ENCODE peak calls at places on chromosome 22, in four cellular contexts. M is CD4-positive, CD25-positive, alpha-beta regulatory T cell; J is foreskin fibroblast; Q is spleen. C is an unnamed sample.

GRCh38 chr22:17074648-17075002 is 10.2 kb upstream of the IL17RA start:
- DNase-seq in Q (no peak), J (peak), M (no peak), C (no peak)

GRCh38 chr22:19986410-19987341 is 29.9 kb downstream of the ARVCF start:
- DNase-seq in Q (peak), J (peak), M (peak), C (peak)

GRCh38 chr22:20624161-20624616 is 116.8 kb downstream of the MED15 start:
- DNase-seq in Q (no peak), J (peak), M (no peak), C (peak)

GRCh38 chr22:37187891-37188761 is at the start of gene C1QTNF6:
- DNase-seq in M (no peak), J (peak), Q (peak), C (peak)

GRCh38 chr22:22871536-22872278 is 15.9 kb upstream of the IGLL5 start:
- DNase-seq in Q (no peak), J (no peak), M (no peak), C (no peak)

GRCh38 chr22:37710675-37711074 is 13.8 kb downstream of the TRIOBP start:
- DNase-seq in J (no peak), Q (no peak), M (no peak), C (no peak)

GRCh38 chr22:40418366-40419201 is 48.2 kb downstream of the SGSM3 start:
- DNase-seq in M (no peak), J (no peak), Q (peak), C (no peak)

GRCh38 chr22:36775589-36775965 is 342 bp downstream of the IFT27 start:
- DNase-seq in J (no peak), Q (peak), M (peak), C (peak)

GRCh38 chr22:20741634-20742581 is 32.0 kb upstream of the SERPIND1 start:
- DNase-seq in M (no peak), J (peak), Q (no peak), C (no peak)

GRCh38 chr22:49855491-49855911 is 1.9 kb downstream of the ZBED4 start:
- DNase-seq in M (no peak), Q (peak), J (no peak), C (no peak)

GRCh38 chr22:48889887-48890692 is 937.6 kb downstream of the BRD1 start:
- DNase-seq in M (no peak), J (no peak), Q (peak), C (no peak)

GRCh38 chr22:47110817-47111443 is 348.5 kb downstream of the TBC1D22A start:
- DNase-seq in J (no peak), Q (no peak), M (no peak), C (no peak)

GRCh38 chr22:26751217-26751616 is 93.8 kb downstream of the MIAT start:
- DNase-seq in M (no peak), Q (no peak), J (no peak), C (no peak)

GRCh38 chr22:37827056-37827455 is 3.9 kb downstream of the GALR3 start:
- DNase-seq in J (no peak), Q (no peak), M (no peak), C (no peak)

GRCh38 chr22:44242946-44243724 is 62.4 kb downstream of the PARVG start:
- DNase-seq in M (no peak), J (no peak), Q (no peak), C (no peak)

GRCh38 chr22:49330421-49331222 is 497.1 kb downstream of the BRD1 start:
- DNase-seq in M (no peak), J (no peak), Q (peak), C (no peak)

GRCh38 chr22:22684605-22685561 is 40.5 kb downstream of the GGTLC2 start:
- DNase-seq in M (no peak), J (peak), Q (peak), C (peak)

GRCh38 chr22:19824197-19825015 is 30.3 kb downstream of the GNB1L start:
- DNase-seq in Q (no peak), M (no peak), J (no peak), C (no peak)

GRCh38 chr22:48748113-48748859 is 1079.4 kb downstream of the BRD1 start:
- DNase-seq in J (no peak), Q (peak), M (no peak), C (no peak)